ENCODE peak calls at places on chromosomes 3 and 15, in five cellular contexts. G is activated T-cell treated with anti-CD3 and anti-CD28 coated beads, Interleukin-2, amount 50 U/mL, for 72 hours; C is endothelial cell; D is osteocyte; A is activated T-helper 9 cell treated with anti-CD3 and anti-CD28 coated beads, Interleukin-2, amount 50 U/mL, for 16 hours. W is an unnamed sample.

GRCh38 chr3:140953028-140953960 is 11.7 kb downstream of the SLC25A36 start:
- DNase-seq in G (no peak), C (no peak), D (no peak), A (no peak), W (no peak)

GRCh38 chr15:69593981-69594966 is 141.7 kb downstream of the RPLP1 start:
- DNase-seq in G (no peak), C (no peak), D (no peak), A (no peak), W (no peak)

GRCh38 chr3:119375510-119375909 is 81.3 kb downstream of the ARHGAP31 start:
- DNase-seq in G (no peak), C (no peak), D (no peak), A (no peak), W (no peak)

GRCh38 chr15:58229297-58229768 is 91.2 kb downstream of the AQP9 start:
- DNase-seq in G (no peak), C (no peak), D (no peak), A (no peak), W (no peak)

GRCh38 chr3:108378153-108378951 is 82.0 kb downstream of the HHLA2 start:
- DNase-seq in G (no peak), C (no peak), D (no peak), A (no peak), W (no peak)

GRCh38 chr15:56798639-56799038 is 65.3 kb upstream of the ZNF280D start:
- DNase-seq in G (peak), C (no peak), D (no peak), A (peak), W (no peak)

GRCh38 chr3:177306252-177306651 is 109.0 kb upstream of the TBL1XR1 start:
- DNase-seq in G (no peak), C (no peak), D (no peak), A (no peak), W (no peak)

GRCh38 chr3:39290255-39290654 is 10.4 kb upstream of the CX3CR1 start:
- DNase-seq in G (no peak), C (no peak), D (no peak), A (no peak), W (no peak)